ENCODE peak calls at places on chromosomes 2 and 18, in five cellular contexts. I is tibial nerve, Y is OCI-LY7, D is esophagus muscularis mucosa, R is kidney. V is an unnamed sample. For H3K4me1, the result is how much of the 10 kb centered on the place peaks cover.

GRCh38 chr18:10949655-10950054 is 199.7 kb downstream of the PIEZO2 start:
- DNase-seq in I (no peak), Y (peak), D (no peak), R (no peak), V (no peak)

GRCh38 chr2:229071292-229071976 is 199.7 kb downstream of the PID1 start:
- DNase-seq in I (no peak), Y (no peak), D (no peak), R (no peak), V (no peak)

GRCh38 chr2:37819228-37819627 is 105.9 kb upstream of the RMDN2 start:
- DNase-seq in I (no peak), Y (no peak), D (no peak), R (no peak), V (no peak)

GRCh38 chr18:59180150-59180845 is 39.7 kb upstream of the GRP start:
- DNase-seq in I (no peak), Y (no peak), D (no peak), R (no peak), V (no peak)

GRCh38 chr2:48279347-48279746 is 250.6 kb upstream of the STON1 start:
- DNase-seq in I (no peak), Y (no peak), D (no peak), R (no peak), V (no peak)

GRCh38 chr2:54675738-54676137 is 47.7 kb upstream of the EML6 start:
- DNase-seq in I (no peak), Y (no peak), D (peak), R (no peak), V (no peak)

GRCh38 chr2:207632575-207633492 is 7.6 kb upstream of the METTL21A start:
- DNase-seq in I (no peak), Y (no peak), D (no peak), R (no peak), V (no peak)

GRCh38 chr2:71156531-71156930 is 26.1 kb downstream of the MPHOSPH10 start:
- DNase-seq in I (no peak), Y (no peak), D (no peak), R (no peak), V (no peak)

GRCh38 chr2:105403785-105404698 is 5.2 kb upstream of the FHL2 start:
- DNase-seq in I (no peak), Y (no peak), D (no peak), R (peak), V (no peak)

GRCh38 chr18:6917082-6917481 is 187.6 kb downstream of the ARHGAP28 start:
- DNase-seq in I (no peak), Y (no peak), D (no peak), R (no peak), V (no peak)

GRCh38 chr18:6543330-6543908 is 128.7 kb upstream of the L3MBTL4 start:
- DNase-seq in I (no peak), Y (peak), D (no peak), R (no peak), V (no peak)

GRCh38 chr18:49639643-49640361 is 77.9 kb downstream of the LIPG start:
- DNase-seq in I (no peak), Y (no peak), D (no peak), R (no peak), V (no peak)

GRCh38 chr2:119549236-119549635 is 5.0 kb downstream of the CFAP221 start:
- DNase-seq in I (no peak), Y (no peak), D (no peak), R (no peak), V (no peak)

GRCh38 chr18:65287642-65288041 is 463.2 kb upstream of the CDH7 start:
- DNase-seq in I (no peak), Y (no peak), D (no peak), R (no peak), V (no peak)

GRCh38 chr2:70894765-70895164 is 40.9 kb upstream of the ATP6V1B1 start:
- DNase-seq in I (no peak), Y (no peak), D (no peak), R (no peak), V (no peak)

GRCh38 chr2:138997849-138998517 is 217.8 kb upstream of the NXPH2 start:
- DNase-seq in I (no peak), Y (no peak), D (no peak), R (no peak), V (no peak)

GRCh38 chr2:221435161-221435560 is 136.9 kb downstream of the EPHA4 start:
- DNase-seq in I (no peak), Y (no peak), D (no peak), R (no peak), V (no peak)

GRCh38 chr18:79382681-79383387 is 12.9 kb upstream of the NFATC1 start:
- DNase-seq in I (no peak), Y (no peak), D (no peak), R (peak), V (no peak)

GRCh38 chr2:134217924-134218323 is 35.9 kb upstream of the MGAT5 start:
- DNase-seq in I (no peak), Y (peak), D (no peak), R (no peak), V (no peak)

GRCh38 chr2:155404433-155405002 is 706.0 kb downstream of the KCNJ3 start:
- DNase-seq in I (no peak), Y (peak), D (no peak), R (no peak), V (no peak)

GRCh38 chr2:239466046-239466754 is 65.4 kb upstream of the HDAC4 start:
- DNase-seq in I (no peak), Y (no peak), D (no peak), R (no peak), V (no peak)

GRCh38 chr2:66957198-66957597 is 439.9 kb upstream of the ETAA1 start:
- DNase-seq in I (no peak), Y (no peak), D (no peak), R (no peak), V (no peak)

GRCh38 chr2:109299466-109299865 is 170.5 kb downstream of the SH3RF3 start:
- DNase-seq in I (no peak), Y (no peak), D (no peak), R (no peak), V (no peak)

GRCh38 chr2:34102359-34102758 is 503.3 kb upstream of the FAM98A start:
- DNase-seq in I (no peak), Y (no peak), D (no peak), R (no peak), V (no peak)

GRCh38 chr2:45497355-45497754 is 113.7 kb downstream of the SRBD1 start:
- DNase-seq in I (no peak), Y (peak), D (no peak), R (no peak), V (no peak)

GRCh38 chr2:33903237-33903636 is 304.1 kb upstream of the FAM98A start:
- DNase-seq in I (no peak), Y (no peak), D (no peak), R (no peak), V (no peak)

GRCh38 chr2:241010531-241011295 is 12.3 kb downstream of the SNED1 start:
- DNase-seq in I (peak), Y (no peak), D (no peak), R (peak), V (no peak)

GRCh38 chr2:136125226-136125625 is 7.3 kb upstream of the CXCR4 start:
- DNase-seq in I (no peak), Y (no peak), D (no peak), R (no peak), V (no peak)

GRCh38 chr2:61537590-61538178 is 472 bp downstream of the XPO1 start:
- DNase-seq in I (peak), Y (no peak), D (no peak), R (no peak), V (no peak)

GRCh38 chr2:109256111-109256510 is 127.1 kb downstream of the SH3RF3 start:
- DNase-seq in I (no peak), Y (no peak), D (no peak), R (no peak), V (no peak)

GRCh38 chr2:56687169-56687568 is 503.4 kb downstream of the CCDC85A start:
- DNase-seq in I (no peak), Y (no peak), D (no peak), R (no peak), V (no peak)

GRCh38 chr18:46416706-46417638 is 240.0 kb downstream of the LOXHD1 start:
- DNase-seq in I (no peak), Y (peak), D (no peak), R (no peak), V (no peak)

GRCh38 chr18:10420561-10421352 is 33.7 kb upstream of the APCDD1 start:
- DNase-seq in I (no peak), Y (no peak), D (no peak), R (no peak), V (no peak)

GRCh38 chr2:121479882-121480522 is 50.7 kb upstream of the RNU4ATAC start:
- DNase-seq in I (no peak), Y (peak), D (no peak), R (no peak), V (no peak)

GRCh38 chr2:42138163-42139016 is 30.8 kb upstream of the EML4 start:
- DNase-seq in I (no peak), Y (no peak), D (peak), R (no peak), V (no peak)

GRCh38 chr2:42139141-42139540 is 30.0 kb upstream of the EML4 start:
- DNase-seq in I (no peak), Y (no peak), D (peak), R (no peak), V (no peak)

GRCh38 chr2:42141687-42142475 is 27.3 kb upstream of the EML4 start:
- DNase-seq in I (peak), Y (peak), D (no peak), R (peak), V (no peak)

GRCh38 chr2:42140501-42140900 is 28.7 kb upstream of the EML4 start:
- DNase-seq in I (no peak), Y (no peak), D (peak), R (no peak), V (no peak)

DNA sequence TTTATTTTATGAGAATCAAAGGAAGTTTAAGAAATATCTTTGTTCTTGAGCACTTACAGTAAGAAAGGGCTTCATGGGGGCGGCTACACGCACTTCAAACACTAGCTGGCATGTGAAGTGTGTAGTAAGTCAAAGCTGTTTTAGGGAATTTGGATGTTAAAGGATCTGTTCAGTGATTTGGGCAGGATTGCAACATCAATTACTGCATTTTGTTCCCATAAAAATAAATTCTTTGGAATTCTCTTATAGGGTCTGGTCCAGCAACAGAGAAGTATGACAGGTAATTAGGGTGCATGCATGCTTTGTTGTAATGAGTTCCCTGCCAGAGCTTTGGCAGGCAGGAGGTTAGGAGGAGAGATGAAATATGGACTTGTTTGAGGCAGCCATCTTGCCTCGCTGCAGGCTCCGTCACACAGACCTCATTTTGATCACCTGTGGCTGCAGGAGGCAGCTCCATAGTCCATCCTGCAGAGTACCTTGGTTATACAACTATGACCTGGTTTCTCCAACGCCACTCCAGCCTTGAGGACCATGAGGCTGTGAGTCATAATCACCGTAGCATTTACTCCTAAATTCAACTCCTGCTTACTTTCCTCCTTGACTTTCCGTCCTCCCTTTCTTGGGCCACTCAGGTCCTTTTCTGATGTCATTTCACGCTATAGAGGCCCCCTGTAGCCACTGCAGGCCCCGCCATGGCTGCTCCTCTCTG is 26.5 kb upstream of the EML4 start:
- DNase-seq in I (no peak), Y (no peak), D (no peak), R (no peak), V (no peak)
- H3K4me1 ChIP-seq in I (under half), Y (under half), D (half or more), R (under half), V (under half)

GRCh38 chr2:2682700-2683342 is 351.7 kb upstream of the MYT1L start:
- DNase-seq in I (no peak), Y (no peak), D (no peak), R (no peak), V (no peak)
- TF ChIP-seq CTCF in I (no peak), Y (peak), D (no peak), R (no peak), V (no peak)

DNA sequence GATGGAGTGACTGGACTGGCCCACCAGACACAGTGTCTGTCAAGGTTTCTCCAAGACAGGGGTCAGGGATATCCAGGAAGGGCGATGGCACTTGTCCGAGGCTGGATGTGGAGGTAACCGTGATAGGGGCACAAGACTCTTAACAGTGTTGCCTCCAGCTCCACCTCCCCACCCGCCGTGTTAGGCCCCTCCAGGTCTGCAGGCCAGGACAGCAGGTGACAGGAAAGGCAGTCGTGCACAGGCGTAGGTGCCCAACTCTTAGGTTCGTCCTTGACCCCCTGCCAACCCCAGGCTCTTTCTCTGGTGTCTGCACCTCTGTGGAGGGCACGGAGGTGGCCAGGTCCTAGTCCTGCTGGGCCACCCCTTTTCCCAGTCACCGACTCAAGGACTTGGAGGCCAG is 10.1 kb downstream of the ITM2C start:
- DNase-seq in I (no peak), Y (no peak), D (no peak), R (peak), V (no peak)
- H3K4me1 ChIP-seq in I (under half), Y (under half), D (under half), R (under half), V (under half)

DNA sequence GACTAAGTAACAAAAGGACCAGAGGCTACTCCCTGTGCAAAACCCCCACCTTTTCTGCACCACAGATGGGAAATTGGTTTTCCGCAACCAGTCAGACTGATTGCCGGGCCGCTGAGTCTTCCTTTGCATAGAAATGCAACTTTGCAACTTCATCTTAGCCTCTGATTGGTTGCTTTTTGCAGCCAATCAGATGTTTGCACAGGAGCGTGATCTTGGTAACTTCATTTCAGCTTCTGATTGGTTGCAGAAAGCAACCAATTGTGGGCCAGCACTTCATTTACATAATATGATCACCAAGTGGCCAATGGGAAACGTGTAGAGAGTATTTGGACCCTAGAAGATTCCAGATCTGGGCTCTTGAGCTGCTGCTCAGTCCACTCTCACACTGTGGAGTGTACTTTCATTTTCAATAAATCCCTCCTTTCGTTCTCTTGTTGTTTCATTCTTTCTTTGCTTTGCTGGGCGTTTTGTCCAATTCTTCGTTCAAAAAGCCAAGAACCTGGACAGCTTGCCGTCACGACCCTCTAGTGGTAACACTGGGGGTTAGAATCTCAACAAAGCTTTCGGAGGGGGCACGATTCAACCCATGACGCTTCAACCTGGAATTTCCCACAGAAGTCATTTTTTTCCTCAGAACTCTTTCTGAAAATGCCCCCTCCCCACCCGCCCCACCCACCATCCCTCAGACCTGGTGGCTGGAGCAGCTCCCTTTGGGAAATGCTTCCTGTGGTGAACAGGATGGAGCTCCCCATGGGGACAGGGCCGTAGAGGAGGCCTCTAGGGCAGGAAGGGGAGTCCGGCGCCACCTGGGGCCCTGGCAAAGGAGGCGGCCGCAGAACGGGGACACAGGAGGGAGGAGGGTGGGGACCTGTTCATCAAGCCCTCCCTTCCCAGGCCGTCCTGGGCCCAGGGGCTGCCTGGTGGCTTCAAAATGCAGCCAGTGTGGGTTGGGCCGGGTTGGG is 31.8 kb upstream of the KCNF1 start:
- DNase-seq in I (no peak), Y (no peak), D (no peak), R (no peak), V (no peak)
- TF ChIP-seq CTCF in I (no peak), Y (no peak), D (no peak), R (no peak), V (no peak)

GRCh38 chr2:96594701-96595152 is 43.4 kb downstream of the KANSL3 start:
- DNase-seq in I (no peak), Y (no peak), D (no peak), R (no peak), V (no peak)

GRCh38 chr2:96599941-96600340 is 38.2 kb downstream of the KANSL3 start:
- DNase-seq in I (no peak), Y (no peak), D (no peak), R (no peak), V (no peak)

GRCh38 chr2:96601382-96602292 is 36.5 kb downstream of the KANSL3 start:
- DNase-seq in I (no peak), Y (no peak), D (no peak), R (no peak), V (no peak)

GRCh38 chr2:96594282-96594681 is 43.8 kb downstream of the KANSL3 start:
- DNase-seq in I (no peak), Y (no peak), D (no peak), R (no peak), V (no peak)

DNA sequence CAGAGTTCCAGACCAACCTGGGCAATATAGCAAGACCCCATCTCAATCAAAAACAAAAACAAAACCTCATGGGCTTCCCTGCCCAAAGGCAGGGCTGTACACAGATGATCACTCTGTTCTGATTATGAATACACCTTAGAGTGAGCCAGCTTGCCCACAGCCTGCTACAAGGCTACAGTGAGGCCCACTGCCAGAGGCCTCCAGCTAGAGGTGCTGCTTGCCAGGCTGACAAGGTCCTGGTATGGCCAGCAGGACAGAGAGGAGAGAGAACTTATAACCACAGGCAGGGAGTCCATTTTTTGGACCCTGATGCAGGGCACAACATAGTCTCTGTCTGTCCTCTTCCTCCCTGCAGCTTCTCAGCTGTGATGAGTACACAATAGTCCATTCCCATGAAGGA is 41.5 kb downstream of the KANSL3 start:
- DNase-seq in I (no peak), Y (no peak), D (no peak), R (no peak), V (no peak)
- H3K4me1 ChIP-seq in I (under half), Y (under half), D (under half), R (under half), V (under half)

DNA sequence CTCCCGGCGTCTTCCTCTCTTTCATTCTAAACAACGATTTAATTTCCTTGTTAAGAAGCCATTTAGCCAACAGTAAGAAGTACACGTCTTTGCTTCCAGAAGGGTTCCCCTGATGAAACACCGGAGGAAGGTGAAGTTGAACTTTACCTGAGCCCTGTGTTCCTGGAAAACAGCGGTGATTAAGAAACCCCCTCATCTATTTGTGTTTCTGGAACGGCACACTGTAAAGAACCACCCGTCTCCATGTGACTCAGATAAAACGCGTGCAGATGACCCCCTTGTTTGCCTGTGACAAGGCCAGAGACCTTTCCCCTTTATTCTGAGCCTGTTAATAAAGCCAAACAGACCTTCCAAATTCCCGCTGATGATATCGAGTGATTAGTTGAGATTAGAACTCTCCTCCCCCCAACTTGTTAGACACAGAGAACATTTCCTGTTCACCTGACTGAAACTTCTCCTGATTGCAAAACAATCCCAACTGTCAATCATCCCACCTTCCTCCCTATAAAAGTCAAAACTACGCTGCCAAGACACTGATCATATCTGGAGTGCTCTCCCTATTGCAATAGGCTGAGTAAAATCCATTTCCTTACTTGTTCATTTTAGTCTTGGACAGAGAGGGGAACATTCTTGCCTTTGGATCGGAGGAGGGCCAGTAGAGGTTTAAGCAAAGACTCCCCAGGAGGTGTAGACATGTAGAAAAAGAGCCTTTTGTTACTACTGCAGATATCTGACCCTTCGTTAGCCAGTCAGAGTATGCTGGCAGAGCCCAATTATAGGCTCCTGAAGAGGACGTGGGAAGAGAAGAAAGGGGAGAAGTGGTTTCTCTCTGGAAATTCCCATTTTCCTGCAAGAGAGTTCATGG is 883 bp upstream of the IWS1 start:
- DNase-seq in I (no peak), Y (peak), D (no peak), R (no peak), V (no peak)
- TF ChIP-seq CTCF in I (no peak), Y (peak), D (peak), R (peak), V (no peak)